ENCODE peak calls at places on chromosomes 2 and 18, in eight cellular contexts. Z is sigmoid colon; D is activated effector memory CD4-positive, alpha-beta T cell treated with Interleukin-2 at 50 U/mL for 16 hours; N is activated T-helper 1 cell treated with anti-CD3 and anti-CD28 coated beads, Interleukin-2, amount 50 U/mL, for 16 hours; V is left kidney; C is stimulated activated CD4-positive, alpha-beta T cell treated with anti-CD3 and anti-CD28 coated beads, Interleukin-15, amount 100 ng/mL, for 1 hour; F is substantia nigra; L is NCI-H446 treated with DMSO at 0.1 percent for 48 hours. K is an unnamed sample.

GRCh38 chr2:9771481-9772017 is 71.7 kb upstream of the TAF1B start:
- DNase-seq in N (no peak), C (no peak), Z (no peak), L (no peak), F (no peak), V (peak; percentile 78), D (no peak), K (no peak)

GRCh38 chr2:173496746-173497145 is 142.1 kb downstream of the CDCA7 start:
- DNase-seq in F (no peak), N (no peak), D (no peak), V (no peak), C (no peak), Z (no peak), L (no peak), K (no peak)

GRCh38 chr2:109446531-109447131 is 167.1 kb downstream of the SEPTIN10 start:
- DNase-seq in V (peak; percentile 86), N (no peak), F (no peak), D (no peak), Z (peak; percentile 60), C (no peak), L (no peak), K (peak; percentile 81)

GRCh38 chr2:109031481-109032228 is 42.6 kb upstream of the EDAR start:
- DNase-seq in N (peak; percentile 48), C (peak; percentile 36), D (peak; percentile 57), V (peak; percentile 94), L (no peak), Z (no peak), F (no peak), K (no peak)

GRCh38 chr2:21096458-21096857 is 27.3 kb upstream of the TDRD15 start:
- DNase-seq in D (no peak), C (no peak), Z (no peak), F (no peak), L (no peak), V (no peak), N (no peak), K (no peak)

GRCh38 chr2:47313728-47314127 is 89.2 kb upstream of the MSH2 start:
- DNase-seq in L (no peak), N (no peak), D (no peak), Z (no peak), C (no peak), F (no peak), V (no peak), K (no peak)

GRCh38 chr2:70905443-70905842 is 30.3 kb upstream of the ATP6V1B1 start:
- DNase-seq in C (no peak), D (no peak), Z (no peak), V (no peak), L (no peak), N (no peak), F (no peak), K (no peak)

GRCh38 chr18:74654637-74655036 is 57.0 kb downstream of the ZNF407 start:
- DNase-seq in F (no peak), L (no peak), V (peak; percentile 39), Z (no peak), D (no peak), N (no peak), C (no peak), K (no peak)

GRCh38 chr18:36456622-36457021 is 159.1 kb downstream of the FHOD3 start:
- DNase-seq in F (no peak), L (no peak), Z (no peak), D (no peak), N (no peak), V (no peak), C (no peak), K (no peak)